ENCODE peak calls at places on chromosomes 13 and 19, in seven cellular contexts. I is breast epithelium; P is astrocyte; S is CD8-positive, alpha-beta T cell; A is PC-9; K is heart left ventricle; X is lung. W is an unnamed sample. For H3K27me3, the result is how much of the 10 kb centered on the place peaks cover.

GRCh38 chr13:26867451-26868067 is 107.0 kb upstream of the GPR12 start:
- DNase-seq in I (no peak), P (peak), S (no peak), A (no peak), K (no peak), X (no peak), W (no peak)

GRCh38 chr19:33067121-33067520 is 2.4 kb upstream of the RHPN2 start:
- DNase-seq in I (no peak), P (no peak), S (no peak), A (no peak), K (no peak), X (no peak), W (no peak)

GRCh38 chr13:85430216-85430615 is 369.0 kb downstream of the SLITRK6 start:
- DNase-seq in I (no peak), P (no peak), S (no peak), A (no peak), K (no peak), X (no peak), W (no peak)

GRCh38 chr13:31207630-31208549 is 8.1 kb downstream of the B3GLCT start:
- DNase-seq in I (no peak), P (peak), S (no peak), A (no peak), K (peak), X (no peak), W (no peak)

GRCh38 chr13:24473646-24474045 is 38.9 kb downstream of the PARP4 start:
- DNase-seq in I (no peak), P (no peak), S (no peak), A (no peak), K (no peak), X (no peak), W (no peak)

GRCh38 chr19:49861541-49862410 is 5.6 kb downstream of the PNKP start:
- DNase-seq in I (no peak), P (no peak), S (no peak), A (no peak), K (no peak), X (no peak), W (no peak)

GRCh38 chr13:89650226-89650625 is 1697.3 kb upstream of the MIR17HG start:
- DNase-seq in I (no peak), P (no peak), S (no peak), A (no peak), K (no peak), X (no peak), W (no peak)

GRCh38 chr13:112713517-112714253 is 23.8 kb downstream of the ATP11A start:
- DNase-seq in I (no peak), P (no peak), S (no peak), A (no peak), K (no peak), X (no peak), W (no peak)

GRCh38 chr19:6427131-6427530 is 2.5 kb upstream of the KHSRP start:
- DNase-seq in I (no peak), P (no peak), S (no peak), A (no peak), K (no peak), X (no peak), W (no peak)

GRCh38 chr19:54203151-54203611 is 2.5 kb downstream of the RPS9 start:
- DNase-seq in I (no peak), P (no peak), S (no peak), A (no peak), K (no peak), X (no peak), W (no peak)

GRCh38 chr19:1705367-1705766 is 47.9 kb upstream of the ONECUT3 start:
- DNase-seq in I (no peak), P (no peak), S (no peak), A (no peak), K (no peak), X (no peak), W (no peak)

GRCh38 chr13:76709851-76710250 is 176.4 kb downstream of the KCTD12 start:
- DNase-seq in I (no peak), P (peak), S (no peak), A (no peak), K (no peak), X (no peak), W (no peak)

GRCh38 chr13:45851171-45851889 is at the start of gene SIAH3:
- DNase-seq in I (no peak), P (no peak), S (peak), A (no peak), K (no peak), X (no peak), W (no peak)

GRCh38 chr13:45847554-45848224 is 3.9 kb downstream of the SIAH3 start:
- DNase-seq in I (no peak), P (peak), S (peak), A (no peak), K (no peak), X (no peak), W (no peak)

GRCh38 chr13:45849408-45849807 is 2.1 kb downstream of the SIAH3 start:
- DNase-seq in I (no peak), P (no peak), S (no peak), A (no peak), K (no peak), X (no peak), W (no peak)

GRCh38 chr13:45846681-45847080 is 4.9 kb downstream of the SIAH3 start:
- DNase-seq in I (no peak), P (no peak), S (no peak), A (no peak), K (no peak), X (no peak), W (no peak)

DNA sequence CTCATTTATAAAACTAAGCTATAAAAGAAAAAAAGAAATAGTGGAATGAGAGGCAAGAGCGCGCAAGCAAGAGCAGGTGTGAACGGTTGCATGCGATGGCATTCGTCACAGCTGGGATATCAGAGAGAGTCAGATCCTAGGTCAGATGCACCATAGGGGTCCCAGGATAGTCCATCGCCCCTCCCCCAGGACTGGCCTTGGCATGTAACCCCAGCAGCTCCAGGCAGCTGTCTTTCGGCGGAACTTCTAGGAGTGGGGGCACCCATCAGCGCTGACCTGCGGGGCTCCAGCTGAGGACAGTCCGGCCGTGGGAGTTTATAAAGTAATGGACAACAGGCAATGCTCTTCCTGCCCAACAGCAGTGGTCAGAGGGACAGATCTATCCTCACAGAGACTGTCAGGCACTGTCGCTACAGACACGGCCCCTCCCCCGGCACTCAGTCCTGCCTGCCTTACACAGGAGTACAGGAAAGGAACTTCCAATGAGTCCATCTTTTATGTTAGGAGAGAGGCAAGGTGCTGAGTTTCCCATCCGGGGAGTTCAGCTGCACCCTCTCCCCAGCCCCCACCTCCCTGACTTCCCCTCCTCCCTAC is 1.4 kb downstream of the SIAH3 start:
- DNase-seq in I (no peak), P (no peak), S (no peak), A (no peak), K (no peak), X (no peak), W (no peak)
- H3K27me3 ChIP-seq in I (under half), P (under half), S (under half), A (half or more), K (under half), X (under half), W (under half)

DNA sequence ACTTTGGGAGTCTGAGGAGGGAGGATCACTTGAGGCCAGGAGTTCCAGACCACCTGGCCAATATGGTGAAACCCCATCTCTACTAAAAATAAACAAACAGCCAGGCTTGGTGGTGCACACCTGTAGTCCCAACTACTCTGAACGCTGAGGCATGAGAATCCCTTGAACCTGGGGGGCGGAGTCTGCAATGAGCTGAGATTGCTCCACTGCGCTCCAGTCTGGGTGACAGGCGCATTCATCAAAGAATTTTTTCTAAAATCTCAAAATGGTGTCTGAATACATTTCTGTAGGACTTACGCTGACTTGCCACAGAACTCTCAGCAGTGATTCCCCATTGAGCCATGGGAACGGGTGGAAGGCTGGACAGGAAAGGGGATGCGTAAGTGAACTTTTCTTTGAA is 18.0 kb upstream of the ERVV-1 start:
- DNase-seq in I (no peak), P (no peak), S (no peak), A (no peak), K (no peak), X (no peak), W (no peak)
- H3K4me3 ChIP-seq in I (no peak), P (no peak), S (no peak), A (no peak), K (no peak), X (no peak), W (no peak)

DNA sequence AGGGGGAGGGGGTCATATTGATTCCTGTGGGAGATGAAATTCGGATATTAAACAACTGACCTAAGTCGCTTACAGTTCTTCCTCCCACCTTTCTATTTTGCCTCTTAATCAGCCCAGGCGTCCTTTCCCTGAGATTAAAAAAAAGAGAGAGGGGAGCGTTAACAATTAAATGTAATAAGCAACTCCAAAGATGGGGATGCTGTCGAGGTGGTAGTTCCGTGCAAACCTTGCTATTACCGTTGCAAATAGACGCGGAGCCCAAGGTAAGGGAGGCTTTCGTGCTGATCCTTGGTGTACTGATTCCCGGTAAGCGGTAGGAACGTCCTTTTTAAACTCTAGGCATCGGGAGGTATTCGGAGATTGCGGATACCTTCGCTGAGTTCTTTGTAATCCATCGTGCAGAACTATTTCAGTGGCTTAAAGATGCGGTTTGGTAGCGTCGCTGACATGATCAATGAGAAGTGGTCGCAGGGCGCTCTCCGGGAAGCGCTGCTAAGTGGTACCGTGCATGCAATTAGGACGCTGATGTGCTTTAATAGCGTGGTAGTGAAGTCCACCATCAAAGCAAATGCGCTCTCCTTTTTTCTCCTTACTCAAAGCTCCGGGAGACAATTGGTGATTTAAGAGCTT is 3.1 kb downstream of the SLITRK5 start:
- DNase-seq in I (no peak), P (no peak), S (no peak), A (no peak), K (no peak), X (no peak), W (no peak)
- H3K27me3 ChIP-seq in I (half or more), P (under half), S (under half), A (under half), K (under half), X (under half), W (under half)

GRCh38 chr13:51822106-51822840 is 18.3 kb upstream of the DHRS12 start:
- DNase-seq in I (no peak), P (no peak), S (no peak), A (no peak), K (no peak), X (no peak), W (no peak)
- H3K4me3 ChIP-seq in I (no peak), P (no peak), S (peak), A (no peak), K (no peak), X (no peak), W (no peak)

W was measured in BJ.